ENCODE peak calls at places on chromosomes 3 and 15, in five cellular contexts. N, O, S, Y and Q are unnamed samples. For H3K36me3, the result is how much of the 10 kb centered on the place peaks cover.

GRCh38 chr3:128794067-128794768 is 68.2 kb downstream of the RAB7A start:
- DNase-seq in O (peak), Y (no peak), S (no peak), N (no peak), Q (no peak)

GRCh38 chr3:20680990-20681628 is 495.1 kb upstream of the SGO1 start:
- DNase-seq in O (no peak), N (no peak), Y (no peak), S (no peak), Q (no peak)

GRCh38 chr3:187788984-187789857 is 44.0 kb upstream of the BCL6 start:
- DNase-seq in Y (no peak), S (no peak), N (no peak), O (no peak), Q (no peak)

GRCh38 chr3:157099337-157100078 is 60.4 kb downstream of the CCNL1 start:
- DNase-seq in N (no peak), O (peak), Y (no peak), S (no peak), Q (no peak)

GRCh38 chr15:63587527-63587926 is 9.7 kb upstream of the FBXL22 start:
- DNase-seq in N (no peak), O (peak), S (no peak), Y (no peak), Q (no peak)

GRCh38 chr3:11434017-11434526 is 161.9 kb downstream of the ATG7 start:
- DNase-seq in O (peak), N (no peak), S (peak), Y (peak), Q (no peak)

GRCh38 chr3:98972155-98972554 is 70.7 kb upstream of the DCBLD2 start:
- DNase-seq in Y (no peak), O (peak), N (no peak), S (no peak), Q (no peak)

GRCh38 chr3:138186216-138186615 is 885 bp upstream of the ARMC8 start:
- DNase-seq in Y (no peak), S (no peak), N (no peak), O (no peak), Q (no peak)

GRCh38 chr15:81785181-81785580 is 260.6 kb downstream of the MEX3B start:
- DNase-seq in O (no peak), N (no peak), S (no peak), Y (no peak), Q (no peak)

GRCh38 chr15:83998486-83998885 is 237.1 kb upstream of the GOLGA6L4 start:
- DNase-seq in N (no peak), O (no peak), S (no peak), Y (no peak), Q (no peak)

GRCh38 chr3:29258161-29258560 is 22.7 kb upstream of the RBMS3 start:
- DNase-seq in N (no peak), S (no peak), Y (no peak), O (no peak), Q (no peak)

GRCh38 chr15:72782993-72783562 is 480 bp downstream of the ADPGK start:
- DNase-seq in S (peak), Y (peak), N (no peak), O (peak), Q (no peak)

GRCh38 chr3:72445827-72446405 is 402.3 kb downstream of the SHQ1 start:
- DNase-seq in S (no peak), Y (no peak), N (no peak), O (peak), Q (no peak)

GRCh38 chr15:37773111-37773860 is 161.2 kb upstream of the TMCO5A start:
- DNase-seq in O (peak), S (no peak), N (no peak), Y (no peak), Q (no peak)

GRCh38 chr3:188319569-188319968 is 165.6 kb downstream of the LPP start:
- DNase-seq in S (no peak), N (no peak), O (peak), Y (no peak), Q (no peak)

GRCh38 chr3:48039487-48040190 is 23.4 kb upstream of the MAP4 start:
- DNase-seq in O (peak), Y (no peak), N (no peak), S (no peak), Q (no peak)

GRCh38 chr3:63349583-63350177 is 71.6 kb downstream of the SYNPR start:
- DNase-seq in Y (no peak), O (peak), S (no peak), N (peak), Q (peak)

GRCh38 chr3:143035466-143036214 is 34.3 kb downstream of the U2SURP start:
- DNase-seq in Y (no peak), O (peak), N (no peak), S (no peak), Q (no peak)

DNA sequence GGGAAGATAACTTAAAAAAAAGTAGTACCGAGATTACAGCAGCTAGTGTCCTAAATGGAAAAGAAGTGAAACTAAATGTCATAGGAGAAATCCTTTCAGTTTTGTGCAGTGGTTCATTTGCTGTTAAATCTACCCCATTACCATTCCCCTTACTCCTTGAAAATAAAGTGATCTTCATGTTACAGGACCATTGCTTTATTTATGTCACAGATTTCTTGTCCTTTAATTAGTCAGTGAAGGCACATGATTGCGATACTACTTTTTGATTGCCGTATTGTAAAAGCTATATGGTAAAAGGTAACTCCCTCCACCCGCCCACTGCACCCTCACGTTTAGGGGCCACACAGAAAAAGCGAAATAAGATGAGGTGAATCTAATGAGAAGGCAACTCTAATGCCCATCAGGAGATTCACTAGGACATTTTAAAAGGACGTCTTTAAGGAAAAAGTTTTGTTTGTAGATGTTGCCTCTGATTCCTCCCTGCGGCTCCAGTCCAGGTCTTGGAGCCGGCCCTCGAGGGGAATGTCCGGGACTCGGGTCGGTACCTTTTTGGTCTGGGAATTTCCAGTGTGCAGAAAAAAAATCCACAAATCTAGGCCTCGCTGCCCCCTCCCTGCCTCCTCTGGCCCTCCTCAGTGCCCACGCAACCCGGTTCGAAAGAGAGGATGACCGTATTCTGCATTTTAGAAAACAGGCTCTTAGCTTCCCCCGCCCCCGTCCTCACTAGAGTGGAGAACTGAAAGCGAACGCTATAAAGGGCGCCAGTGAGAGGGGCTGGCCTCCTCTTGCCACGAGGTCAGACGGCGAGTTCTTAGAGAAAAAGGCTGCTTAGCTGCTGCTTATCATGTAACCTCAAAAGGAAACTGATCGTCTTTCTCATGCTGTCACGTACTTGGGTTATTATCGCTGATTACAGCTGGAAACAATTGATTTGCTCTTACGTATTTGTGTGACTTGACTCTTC is 21.8 kb upstream of the NFKBIZ start:
- DNase-seq in S (peak), N (peak), Y (peak), O (peak), Q (peak)
- H3K36me3 ChIP-seq in S (under half), N (under half), Y (under half), O (under half), Q (under half)

GRCh38 chr15:87816016-87816415 is 440.5 kb downstream of the NTRK3 start:
- DNase-seq in O (peak), N (no peak), Y (no peak), S (no peak), Q (no peak)

GRCh38 chr15:87816811-87817210 is 439.7 kb downstream of the NTRK3 start:
- DNase-seq in Y (no peak), S (no peak), N (no peak), O (peak), Q (no peak)

GRCh38 chr15:87817553-87817952 is 439.0 kb downstream of the NTRK3 start:
- DNase-seq in O (peak), Y (no peak), S (no peak), N (no peak), Q (no peak)
- TF ChIP-seq CTCF in O (peak), Y (no peak), S (no peak), N (no peak), Q (no peak)

DNA sequence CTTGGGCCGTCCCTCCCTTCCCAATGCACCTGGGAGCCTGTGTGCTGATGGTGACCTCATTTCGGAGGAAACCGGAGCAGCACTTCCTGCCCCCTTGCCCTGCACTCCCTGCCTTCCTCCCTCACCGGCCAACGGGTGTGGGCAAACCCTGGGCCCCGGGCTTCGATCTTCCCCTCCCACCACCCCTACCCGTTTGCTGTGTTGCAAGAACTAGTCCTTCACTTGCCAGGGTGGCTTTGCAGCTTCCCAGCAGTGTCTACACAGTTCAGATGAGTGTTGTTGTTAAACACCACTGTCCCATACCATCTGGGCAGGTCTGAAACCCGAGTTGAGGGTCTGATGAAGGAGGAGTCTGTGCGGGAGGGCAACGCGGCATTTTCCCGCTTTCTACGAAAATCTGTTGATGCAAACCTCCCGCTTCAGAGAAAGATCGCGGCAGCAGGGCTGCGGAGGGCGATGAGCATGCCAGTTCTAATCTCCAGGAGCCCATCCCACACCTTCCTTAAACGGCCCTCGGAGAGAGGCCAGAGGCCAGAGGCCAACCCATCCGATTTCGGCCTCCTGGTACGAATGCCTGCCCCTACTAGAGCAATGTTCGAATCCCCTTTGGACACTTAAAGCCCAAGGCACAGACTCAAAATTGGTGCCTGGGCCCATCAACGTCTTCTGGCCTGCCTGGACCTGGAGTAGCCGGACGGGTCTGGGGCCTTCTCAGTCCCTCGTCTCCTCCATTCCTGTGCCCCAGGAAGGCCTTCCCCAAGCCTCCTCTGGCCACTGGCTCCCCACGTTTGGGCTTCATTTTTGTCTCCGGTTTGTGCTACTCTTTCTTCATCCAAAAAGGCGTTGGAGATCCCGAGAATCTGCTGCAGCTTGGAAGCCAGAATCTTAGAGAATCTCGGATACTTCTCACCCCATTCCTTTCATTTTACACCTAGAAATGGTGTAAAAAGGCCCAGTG is 35.8 kb upstream of the POLG start:
- DNase-seq in O (no peak), S (no peak), Y (no peak), N (no peak), Q (no peak)
- H3K4me3 ChIP-seq in O (no peak), S (peak), Y (peak), N (no peak), Q (no peak)

GRCh38 chr15:92947071-92947730 is 47.1 kb downstream of the CHD2 start:
- DNase-seq in S (no peak), O (no peak), N (no peak), Y (no peak), Q (no peak)
- H3K36me3 ChIP-seq in S (half or more), O (half or more), N (half or more), Y (half or more), Q (under half)

GRCh38 chr15:80007532-80007931 is 36.5 kb upstream of the BCL2A1 start:
- DNase-seq in O (no peak), S (no peak), N (no peak), Y (no peak), Q (no peak)
- TF ChIP-seq CTCF in O (no peak), S (no peak), N (no peak), Y (no peak), Q (no peak)

DNA sequence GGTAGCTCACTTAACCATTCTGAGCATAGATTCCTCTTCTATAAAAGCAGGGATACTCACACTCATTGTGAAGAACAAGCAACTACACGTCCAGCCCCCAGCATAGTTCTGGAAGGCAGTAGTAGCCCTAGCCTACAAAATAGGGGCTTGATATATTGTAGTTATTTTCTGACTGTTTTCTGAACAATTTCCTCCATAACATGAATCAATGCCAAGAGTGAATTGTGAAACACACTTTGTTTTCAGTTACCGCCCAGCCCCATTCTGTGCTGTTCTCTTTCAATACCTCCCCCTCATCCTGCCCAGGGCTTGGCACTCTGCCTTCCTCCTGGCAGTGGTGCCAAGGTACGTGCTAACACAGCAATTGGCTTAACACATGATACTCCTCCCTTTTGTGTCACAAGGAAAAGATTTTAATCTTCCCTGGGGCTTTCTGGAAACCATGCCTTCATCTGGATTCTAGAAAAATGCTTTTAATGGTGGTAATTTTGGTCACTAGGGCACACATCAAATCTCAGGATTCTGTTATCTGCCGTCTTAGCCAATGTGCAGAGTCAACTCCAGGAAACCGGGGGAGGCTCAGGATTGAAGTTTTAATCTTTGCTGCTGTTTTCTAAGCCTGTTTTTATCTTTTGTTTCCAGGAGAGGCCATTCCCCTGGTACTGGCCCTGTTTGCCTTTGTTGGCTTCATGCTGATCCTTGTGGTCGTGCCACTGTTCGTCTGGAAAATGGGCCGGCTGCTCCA is 37.2 kb downstream of the IL20RB start:
- DNase-seq in N (no peak), Y (peak), O (peak), S (peak), Q (no peak)
- H3K4me3 ChIP-seq in N (no peak), Y (no peak), O (no peak), S (no peak), Q (no peak)

GRCh38 chr3:37383323-37383722 is 208.9 kb upstream of the LRRFIP2 start:
- DNase-seq in S (no peak), O (no peak), N (no peak), Y (no peak), Q (no peak)
- H3K36me3 ChIP-seq in S (half or more), O (under half), N (under half), Y (half or more), Q (under half)